ENCODE peak calls at places on chromosomes 2 and 18, in four cellular contexts. F, S, N and M are unnamed samples.

GRCh38 chr2:239948100-239948881 is 76.9 kb downstream of the NDUFA10 start:
- DNase-seq in F (no peak), S (no peak), N (no peak), M (no peak)

GRCh38 chr2:20365249-20365817 is 14.7 kb upstream of the PUM2 start:
- DNase-seq in F (peak; percentile 52), S (no peak), N (no peak), M (no peak)

GRCh38 chr18:21433436-21433835 is 167.1 kb downstream of the ESCO1 start:
- DNase-seq in F (no peak), S (no peak), N (no peak), M (no peak)

GRCh38 chr18:49059028-49059670 is 108.4 kb upstream of the SMAD7 start:
- DNase-seq in F (no peak), S (no peak), N (no peak), M (no peak)

GRCh38 chr2:181683518-181684453 is 3.5 kb upstream of the NEUROD1 start:
- DNase-seq in F (no peak), S (peak; percentile 67), N (no peak), M (no peak)

GRCh38 chr2:181312515-181312927 is 144.7 kb upstream of the ITGA4 start:
- DNase-seq in F (no peak), S (no peak), N (peak; percentile 33), M (peak; percentile 58)

GRCh38 chr2:20737505-20737904 is 70.6 kb downstream of the GDF7 start:
- DNase-seq in F (no peak), S (no peak), N (no peak), M (no peak)

GRCh38 chr2:200301953-200302628 is 4.4 kb upstream of the SPATS2L start:
- DNase-seq in F (no peak), S (no peak), N (no peak), M (no peak)

GRCh38 chr2:10233131-10234012 is 69.3 kb upstream of the HPCAL1 start:
- DNase-seq in F (no peak), S (no peak), N (no peak), M (no peak)

GRCh38 chr2:201643216-201643651 is at the start of gene TMEM237:
- DNase-seq in F (peak; percentile 32), S (peak; percentile 33), N (peak; percentile 32), M (peak; percentile 53)

GRCh38 chr18:22342625-22343024 is 75.1 kb downstream of the CTAGE1 start:
- DNase-seq in F (peak; percentile 25), S (no peak), N (peak; percentile 68), M (no peak)

GRCh38 chr18:37476611-37477295 is 88.8 kb downstream of the CELF4 start:
- DNase-seq in F (no peak), S (no peak), N (no peak), M (no peak)